ENCODE peak calls at places on chromosome 12, in five cellular contexts. K is CD8-positive, alpha-beta T cell; C is right lobe of liver; N is PC-9; M is psoas muscle. Y is an unnamed sample.

GRCh38 chr12:113233967-113234366 is 12.7 kb downstream of the TPCN1 start:
- DNase-seq in K (no peak), C (no peak), N (no peak), M (no peak), Y (no peak)

GRCh38 chr12:12628013-12628412 is 16.3 kb downstream of the CREBL2 start:
- DNase-seq in K (no peak), M (no peak), N (peak; percentile 59), C (no peak), Y (no peak)

GRCh38 chr12:13436182-13436581 is 239.7 kb downstream of the EMP1 start:
- DNase-seq in K (no peak), M (no peak), C (no peak), N (no peak), Y (no peak)

GRCh38 chr12:30286345-30286926 is 409.2 kb downstream of the IPO8 start:
- DNase-seq in K (no peak), C (no peak), M (no peak), N (no peak), Y (no peak)

GRCh38 chr12:93090768-93091172 is 161.7 kb upstream of the EEA1 start:
- DNase-seq in N (peak; percentile 82), C (no peak), M (no peak), K (no peak), Y (no peak)

GRCh38 chr12:47867496-47867941 is 37.3 kb downstream of the VDR start:
- DNase-seq in C (no peak), M (no peak), N (no peak), K (no peak), Y (peak; percentile 45)

GRCh38 chr12:116287850-116288301 is 10.4 kb upstream of the MED13L start:
- DNase-seq in K (no peak), C (no peak), M (no peak), N (peak; percentile 53), Y (no peak)

GRCh38 chr12:105793421-105793820 is 345.3 kb downstream of the NUAK1 start:
- DNase-seq in K (no peak), C (no peak), N (no peak), M (no peak), Y (no peak)

GRCh38 chr12:119444462-119445044 is 110.0 kb downstream of the CCDC60 start:
- DNase-seq in K (no peak), N (peak; percentile 49), M (peak; percentile 59), C (peak; percentile 55), Y (no peak)

GRCh38 chr12:71694099-71694820 is 8.4 kb downstream of the TMEM19 start:
- DNase-seq in C (no peak), N (no peak), M (no peak), K (no peak), Y (no peak)

GRCh38 chr12:114480309-114481199 is 74.6 kb upstream of the TBX5 start:
- DNase-seq in C (peak; percentile 48), N (no peak), M (no peak), K (no peak), Y (no peak)

GRCh38 chr12:28780096-28780495 is 369.0 kb upstream of the FAR2 start:
- DNase-seq in K (no peak), C (no peak), M (no peak), N (no peak), Y (no peak)

GRCh38 chr12:2664721-2665577 is 129.8 kb upstream of the FKBP4 start:
- DNase-seq in C (peak; percentile 23), M (no peak), N (no peak), K (no peak), Y (no peak)

GRCh38 chr12:22904485-22904884 is 279.5 kb downstream of the ETNK1 start:
- DNase-seq in N (no peak), K (no peak), C (no peak), M (no peak), Y (no peak)

GRCh38 chr12:2003676-2004112 is 563 bp downstream of the DCP1B start:
- DNase-seq in N (no peak), K (no peak), M (no peak), C (no peak), Y (no peak)

GRCh38 chr12:73421832-73422231 is 1115.8 kb upstream of the ATXN7L3B start:
- DNase-seq in C (no peak), M (no peak), K (no peak), N (no peak), Y (no peak)

GRCh38 chr12:123067654-123068053 is 83.2 kb downstream of the PITPNM2 start:
- DNase-seq in K (no peak), C (peak; percentile 89), N (no peak), M (peak; percentile 75), Y (no peak)

GRCh38 chr12:76176935-76177334 is 92.5 kb upstream of the NAP1L1 start:
- DNase-seq in M (no peak), C (no peak), N (no peak), K (no peak), Y (no peak)

GRCh38 chr12:25653487-25654175 is 100.5 kb upstream of the LMNTD1 start:
- DNase-seq in N (no peak), M (no peak), C (no peak), K (no peak), Y (no peak)

GRCh38 chr12:80218925-80219714 is 119.8 kb downstream of the OTOGL start:
- DNase-seq in N (no peak), C (no peak), K (no peak), M (no peak), Y (no peak)

GRCh38 chr12:80216890-80217559 is 117.7 kb downstream of the OTOGL start:
- DNase-seq in N (no peak), C (no peak), K (no peak), M (no peak), Y (no peak)

GRCh38 chr12:80213246-80213645 is 113.9 kb downstream of the OTOGL start:
- DNase-seq in M (no peak), C (no peak), N (no peak), K (no peak), Y (no peak)

GRCh38 chr12:80211671-80212070 is 112.3 kb downstream of the OTOGL start:
- DNase-seq in M (no peak), C (no peak), K (no peak), N (no peak), Y (no peak)

DNA sequence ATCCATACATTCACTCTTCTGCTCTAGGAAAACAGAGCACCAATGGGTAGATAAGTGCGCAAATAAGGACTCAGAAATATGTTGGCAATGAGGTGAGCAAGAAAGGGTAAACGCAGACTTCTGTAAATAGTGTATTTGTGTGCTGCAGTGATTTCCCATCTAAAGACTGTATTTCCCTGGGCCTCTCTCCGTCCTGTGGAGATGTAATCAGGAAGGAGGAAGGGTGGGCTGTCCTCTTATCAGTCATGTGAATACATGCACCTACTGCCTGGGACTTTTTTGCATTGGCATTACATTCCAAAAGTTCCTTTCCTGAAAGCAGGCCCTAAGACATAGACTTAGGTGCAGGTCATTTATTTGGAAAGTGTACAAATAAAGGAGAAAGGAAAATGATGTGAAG is 114.5 kb downstream of the OTOGL start:
- DNase-seq in C (no peak), K (no peak), N (no peak), M (no peak), Y (no peak)
- H3K4me3 ChIP-seq in C (no peak overlapping the region), K (no peak overlapping the region), N (no peak overlapping the region), M (no peak overlapping the region), Y (no peak overlapping the region)

DNA sequence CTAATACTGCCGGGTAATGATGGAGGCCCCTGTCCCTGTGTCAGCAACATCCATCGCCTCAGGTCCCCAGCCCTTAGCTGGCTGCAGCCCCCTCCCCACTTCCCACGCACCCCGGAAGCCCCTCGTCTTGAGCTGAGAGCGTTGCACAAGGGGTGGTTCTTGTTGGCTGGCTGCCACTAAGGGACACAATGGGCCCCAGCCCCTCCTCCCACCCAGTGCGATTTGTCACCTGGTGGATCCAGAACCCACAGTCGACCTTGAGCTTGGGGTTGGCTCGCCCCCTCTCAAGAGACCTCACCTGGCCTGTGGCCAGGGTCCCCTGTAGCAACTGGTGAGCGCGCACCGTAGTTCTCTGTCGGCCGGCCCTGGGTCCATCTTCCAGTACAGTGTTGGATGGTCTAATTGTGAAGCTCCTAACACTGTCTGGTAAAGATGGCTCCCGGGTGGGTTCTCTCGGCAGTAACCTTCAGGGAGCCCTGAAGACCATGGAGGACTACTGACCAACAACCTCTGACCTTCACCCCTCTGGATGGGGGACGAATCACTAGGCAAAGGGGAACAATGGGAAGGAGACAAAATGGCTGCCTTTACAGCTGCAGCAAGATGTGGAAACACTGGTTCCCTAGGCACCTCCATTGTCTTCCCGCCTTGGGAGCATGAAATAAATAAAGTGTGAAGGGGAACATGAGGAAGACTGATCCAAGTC is 6.6 kb downstream of the PHB2 start:
- DNase-seq in M (no peak), N (no peak), C (no peak), K (no peak), Y (no peak)
- H3K36me3 ChIP-seq in M (peaks cover 42% of the 10 kb centered on the region), N (peaks cover 35% of the 10 kb centered on the region), C (peaks cover 34% of the 10 kb centered on the region), K (peaks cover 45% of the 10 kb centered on the region), Y (peaks cover 26% of the 10 kb centered on the region)

DNA sequence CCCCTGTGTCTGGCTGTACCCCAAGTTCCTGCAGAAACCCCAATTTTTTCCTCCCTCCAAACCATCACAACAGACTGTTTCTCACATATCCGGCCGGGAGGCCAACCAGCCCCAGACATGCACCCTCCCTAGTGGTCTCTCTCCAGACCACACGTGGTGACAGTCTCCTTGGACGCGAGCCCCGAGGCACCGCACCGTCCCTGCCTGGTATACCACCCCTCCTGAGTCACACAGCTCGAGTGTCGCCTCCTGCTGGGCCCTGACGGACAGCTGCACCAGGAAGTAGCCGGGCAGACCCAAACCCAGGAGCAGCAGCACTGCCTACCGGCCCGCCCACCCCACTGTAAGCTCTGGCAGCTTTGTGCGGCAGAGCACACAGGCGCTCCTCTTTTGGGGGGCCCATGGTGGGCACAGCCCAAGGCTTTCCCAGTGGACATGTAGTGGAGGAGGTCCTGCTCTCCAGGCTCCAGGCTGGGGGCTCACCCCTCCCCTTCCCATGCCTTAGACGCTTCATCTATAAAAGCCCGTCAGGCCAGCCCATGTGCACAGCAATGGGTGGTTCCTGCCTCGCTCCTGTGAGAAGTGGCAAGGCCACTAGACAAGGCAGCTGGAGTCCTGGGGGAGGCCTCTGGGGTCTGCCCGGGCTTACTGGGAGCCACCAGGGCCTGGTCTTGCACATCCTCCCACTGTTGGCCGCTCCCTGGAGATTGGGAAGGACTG is 97.5 kb downstream of the RFLNA start:
- DNase-seq in M (peak; percentile 87), C (no peak), N (peak; percentile 85), K (no peak), Y (no peak)
- TF ChIP-seq CTCF in M (no peak), C (no peak), N (peak; percentile 52), K (no peak), Y (peak; percentile 43)

GRCh38 chr12:48969160-48969771 is 2.3 kb downstream of the WNT10B start:
- DNase-seq in C (no peak), N (no peak), K (no peak), M (no peak), Y (no peak)

GRCh38 chr12:48972213-48973021 is 882 bp upstream of the WNT10B start:
- DNase-seq in M (no peak), C (no peak), N (no peak), K (no peak), Y (no peak)

GRCh38 chr12:48973084-48973483 is 1.5 kb upstream of the WNT10B start:
- DNase-seq in C (no peak), K (no peak), N (no peak), M (no peak), Y (no peak)

GRCh38 chr12:48969847-48970701 is 1.5 kb downstream of the WNT10B start:
- DNase-seq in N (no peak), C (no peak), K (no peak), M (no peak), Y (no peak)

DNA sequence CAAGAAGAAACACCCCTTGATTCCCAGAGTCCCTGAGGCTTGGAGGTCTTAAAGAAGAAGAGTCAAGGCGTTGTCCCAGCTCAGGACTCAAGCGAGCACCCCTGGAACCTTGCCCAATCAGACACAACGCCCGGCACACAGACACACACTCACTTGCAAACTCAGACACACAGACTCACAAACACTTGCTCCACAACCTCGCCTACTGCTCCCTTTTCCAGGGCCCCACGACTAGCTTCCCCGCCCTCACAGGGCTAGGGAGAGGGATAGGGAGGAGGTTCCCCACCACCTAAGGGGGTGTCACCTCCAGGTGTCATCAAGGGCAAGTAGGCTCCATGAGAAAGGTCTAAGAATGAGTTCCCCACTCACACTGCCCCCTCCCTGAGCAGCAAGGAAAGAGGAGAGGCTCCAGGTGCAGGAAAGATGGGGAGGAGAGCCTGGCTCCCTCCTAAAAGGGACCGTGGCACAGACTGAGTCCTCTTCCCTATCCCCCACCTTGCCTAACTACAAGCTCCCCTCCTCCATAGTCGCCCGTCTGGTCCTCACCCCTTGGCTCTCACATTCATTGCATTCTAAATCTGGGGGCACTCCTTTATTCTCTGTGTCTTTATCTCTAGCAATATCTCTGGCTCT is 717 bp downstream of the WNT10B start:
- DNase-seq in N (no peak), M (no peak), K (no peak), C (no peak), Y (no peak)
- H3K4me3 ChIP-seq in N (peak overlapping the region; percentile 60), M (no peak overlapping the region), K (no peak overlapping the region), C (no peak overlapping the region), Y (no peak overlapping the region)

Y was measured in BJ.